ENCODE peak calls at places on chromosome 7, in ten cellular contexts. One of them, this sample, is unnamed. For H3K9me3, the result is how much of the 10 kb centered on the place peaks cover.

GRCh38 chr7:112707655-112708054 is 82.5 kb downstream of the TMEM168 start:
- DNase-seq in lung: no peak
- DNase-seq in PC-3: no peak
- DNase-seq in neuronal stem cell: no peak
- DNase-seq in H1: no peak
- DNase-seq in aorta: no peak
- DNase-seq in PC-9: no peak
- DNase-seq in MG63: no peak
- DNase-seq in right lobe of liver: no peak
- DNase-seq in RWPE2: no peak
- DNase-seq in this sample: no peak

GRCh38 chr7:78326870-78327269 is 528.3 kb downstream of the PHTF2 start:
- DNase-seq in PC-3: no peak
- DNase-seq in PC-9: no peak
- DNase-seq in aorta: no peak
- DNase-seq in lung: no peak
- DNase-seq in neuronal stem cell: no peak
- DNase-seq in RWPE2: no peak
- DNase-seq in right lobe of liver: no peak
- DNase-seq in H1: no peak
- DNase-seq in MG63: no peak
- DNase-seq in this sample: no peak

GRCh38 chr7:20642171-20642570 is 26.7 kb downstream of the ABCB5 start:
- DNase-seq in MG63: no peak
- DNase-seq in aorta: no peak
- DNase-seq in neuronal stem cell: no peak
- DNase-seq in PC-9: no peak
- DNase-seq in H1: no peak
- DNase-seq in RWPE2: no peak
- DNase-seq in PC-3: no peak
- DNase-seq in right lobe of liver: no peak
- DNase-seq in lung: no peak
- DNase-seq in this sample: no peak

GRCh38 chr7:123747620-123748141 is 1.1 kb downstream of the WASL start:
- DNase-seq in neuronal stem cell: peak
- DNase-seq in lung: peak
- DNase-seq in MG63: peak
- DNase-seq in RWPE2: peak
- DNase-seq in aorta: no peak
- DNase-seq in PC-3: peak
- DNase-seq in H1: peak
- DNase-seq in right lobe of liver: peak
- DNase-seq in PC-9: peak
- DNase-seq in this sample: peak

GRCh38 chr7:150368884-150369739 is 490 bp downstream of the REPIN1 start:
- DNase-seq in RWPE2: no peak
- DNase-seq in PC-3: peak
- DNase-seq in right lobe of liver: peak
- DNase-seq in H1: peak
- DNase-seq in aorta: peak
- DNase-seq in MG63: peak
- DNase-seq in neuronal stem cell: peak
- DNase-seq in PC-9: peak
- DNase-seq in lung: peak
- DNase-seq in this sample: peak

GRCh38 chr7:127447326-127447945 is 54.9 kb upstream of the ZNF800 start:
- DNase-seq in aorta: no peak
- DNase-seq in neuronal stem cell: no peak
- DNase-seq in MG63: peak
- DNase-seq in RWPE2: no peak
- DNase-seq in lung: no peak
- DNase-seq in H1: peak
- DNase-seq in PC-9: peak
- DNase-seq in right lobe of liver: no peak
- DNase-seq in PC-3: peak
- DNase-seq in this sample: peak

GRCh38 chr7:100209493-100209892 is 10.3 kb upstream of the PVRIG start:
- DNase-seq in MG63: no peak
- DNase-seq in PC-3: no peak
- DNase-seq in H1: no peak
- DNase-seq in RWPE2: no peak
- DNase-seq in aorta: no peak
- DNase-seq in PC-9: no peak
- DNase-seq in lung: no peak
- DNase-seq in neuronal stem cell: no peak
- DNase-seq in right lobe of liver: no peak
- DNase-seq in this sample: no peak

GRCh38 chr7:32336726-32337125 is 153.5 kb downstream of the LSM5 start:
- DNase-seq in MG63: no peak
- DNase-seq in lung: no peak
- DNase-seq in H1: no peak
- DNase-seq in PC-3: peak
- DNase-seq in PC-9: no peak
- DNase-seq in neuronal stem cell: no peak
- DNase-seq in right lobe of liver: no peak
- DNase-seq in aorta: no peak
- DNase-seq in RWPE2: no peak
- DNase-seq in this sample: no peak

GRCh38 chr7:158368449-158368848 is 219.2 kb downstream of the PTPRN2 start:
- DNase-seq in right lobe of liver: no peak
- DNase-seq in PC-9: no peak
- DNase-seq in aorta: peak
- DNase-seq in H1: no peak
- DNase-seq in lung: no peak
- DNase-seq in MG63: no peak
- DNase-seq in PC-3: no peak
- DNase-seq in neuronal stem cell: no peak
- DNase-seq in RWPE2: no peak
- DNase-seq in this sample: no peak

GRCh38 chr7:158371856-158372255 is 215.8 kb downstream of the PTPRN2 start:
- DNase-seq in right lobe of liver: no peak
- DNase-seq in PC-3: no peak
- DNase-seq in MG63: no peak
- DNase-seq in lung: no peak
- DNase-seq in H1: no peak
- DNase-seq in neuronal stem cell: no peak
- DNase-seq in RWPE2: no peak
- DNase-seq in aorta: peak
- DNase-seq in PC-9: no peak
- DNase-seq in this sample: no peak

GRCh38 chr7:158369290-158369689 is 218.3 kb downstream of the PTPRN2 start:
- DNase-seq in neuronal stem cell: no peak
- DNase-seq in lung: no peak
- DNase-seq in RWPE2: no peak
- DNase-seq in H1: no peak
- DNase-seq in aorta: peak
- DNase-seq in PC-3: no peak
- DNase-seq in right lobe of liver: no peak
- DNase-seq in MG63: no peak
- DNase-seq in PC-9: no peak
- DNase-seq in this sample: no peak

GRCh38 chr7:158367634-158367982 is 220.0 kb downstream of the PTPRN2 start:
- DNase-seq in MG63: no peak
- DNase-seq in neuronal stem cell: no peak
- DNase-seq in H1: no peak
- DNase-seq in lung: no peak
- DNase-seq in PC-3: no peak
- DNase-seq in PC-9: no peak
- DNase-seq in right lobe of liver: no peak
- DNase-seq in aorta: no peak
- DNase-seq in RWPE2: no peak
- DNase-seq in this sample: no peak

GRCh38 chr7:158369866-158370265 is 217.8 kb downstream of the PTPRN2 start:
- DNase-seq in MG63: no peak
- DNase-seq in aorta: peak
- DNase-seq in neuronal stem cell: no peak
- DNase-seq in lung: no peak
- DNase-seq in RWPE2: no peak
- DNase-seq in PC-3: no peak
- DNase-seq in H1: no peak
- DNase-seq in PC-9: no peak
- DNase-seq in right lobe of liver: no peak
- DNase-seq in this sample: peak
- H3K9me3 ChIP-seq in MG63: under half
- H3K9me3 ChIP-seq in aorta: under half
- H3K9me3 ChIP-seq in neuronal stem cell: under half
- H3K9me3 ChIP-seq in lung: under half
- H3K9me3 ChIP-seq in RWPE2: under half
- H3K9me3 ChIP-seq in PC-3: under half
- H3K9me3 ChIP-seq in H1: under half
- H3K9me3 ChIP-seq in PC-9: under half
- H3K9me3 ChIP-seq in right lobe of liver: under half
- H3K9me3 ChIP-seq in this sample: under half

GRCh38 chr7:157527686-157528085 is 190.9 kb downstream of the DNAJB6 start:
- DNase-seq in right lobe of liver: no peak
- DNase-seq in aorta: peak
- DNase-seq in RWPE2: peak
- DNase-seq in MG63: no peak
- DNase-seq in PC-9: no peak
- DNase-seq in lung: no peak
- DNase-seq in H1: peak
- DNase-seq in PC-3: no peak
- DNase-seq in neuronal stem cell: no peak
- DNase-seq in this sample: peak

GRCh38 chr7:157527235-157527634 is 190.4 kb downstream of the DNAJB6 start:
- DNase-seq in neuronal stem cell: no peak
- DNase-seq in MG63: no peak
- DNase-seq in lung: no peak
- DNase-seq in right lobe of liver: no peak
- DNase-seq in RWPE2: no peak
- DNase-seq in aorta: peak
- DNase-seq in H1: peak
- DNase-seq in PC-3: no peak
- DNase-seq in PC-9: no peak
- DNase-seq in this sample: no peak

GRCh38 chr7:157528785-157529341 is 192.1 kb downstream of the DNAJB6 start:
- DNase-seq in RWPE2: peak
- DNase-seq in aorta: peak
- DNase-seq in right lobe of liver: no peak
- DNase-seq in lung: no peak
- DNase-seq in neuronal stem cell: no peak
- DNase-seq in PC-9: no peak
- DNase-seq in MG63: no peak
- DNase-seq in H1: no peak
- DNase-seq in PC-3: no peak
- DNase-seq in this sample: peak

GRCh38 chr7:157529768-157530560 is 193.2 kb downstream of the DNAJB6 start:
- DNase-seq in neuronal stem cell: no peak
- DNase-seq in lung: no peak
- DNase-seq in aorta: peak
- DNase-seq in H1: peak
- DNase-seq in MG63: no peak
- DNase-seq in PC-3: no peak
- DNase-seq in RWPE2: peak
- DNase-seq in right lobe of liver: no peak
- DNase-seq in PC-9: no peak
- DNase-seq in this sample: no peak

DNA sequence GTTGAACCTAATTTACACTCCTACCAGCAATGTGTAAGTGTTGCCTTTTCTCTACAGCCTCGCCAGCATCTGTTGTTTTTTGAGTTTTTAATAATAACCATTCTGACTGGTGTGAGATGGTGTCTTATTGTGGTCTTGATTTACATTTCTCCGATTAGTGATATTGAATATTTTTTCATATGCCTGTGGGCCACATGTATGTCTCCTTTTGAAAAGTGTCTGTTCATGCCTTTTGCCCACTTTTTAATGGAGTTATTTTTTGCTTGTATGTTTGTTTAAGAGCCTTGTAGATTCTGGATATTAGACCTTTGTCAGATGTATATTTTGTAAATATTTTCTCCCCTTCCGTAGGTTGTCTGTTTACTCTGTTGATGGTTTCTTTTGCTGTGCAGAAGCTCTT is 195.3 kb downstream of the DNAJB6 start:
- DNase-seq in MG63: no peak
- DNase-seq in right lobe of liver: no peak
- DNase-seq in RWPE2: no peak
- DNase-seq in H1: no peak
- DNase-seq in lung: no peak
- DNase-seq in PC-9: no peak
- DNase-seq in PC-3: no peak
- DNase-seq in aorta: no peak
- DNase-seq in neuronal stem cell: no peak
- DNase-seq in this sample: no peak
- H3K9me3 ChIP-seq in MG63: under half
- H3K9me3 ChIP-seq in right lobe of liver: under half
- H3K9me3 ChIP-seq in RWPE2: under half
- H3K9me3 ChIP-seq in H1: under half
- H3K9me3 ChIP-seq in lung: under half
- H3K9me3 ChIP-seq in PC-9: under half
- H3K9me3 ChIP-seq in PC-3: under half
- H3K9me3 ChIP-seq in aorta: under half
- H3K9me3 ChIP-seq in neuronal stem cell: under half
- H3K9me3 ChIP-seq in this sample: under half

GRCh38 chr7:65471587-65471986 is 97.9 kb downstream of the ZNF92 start:
- DNase-seq in neuronal stem cell: no peak
- DNase-seq in PC-9: no peak
- DNase-seq in RWPE2: no peak
- DNase-seq in lung: no peak
- DNase-seq in PC-3: no peak
- DNase-seq in H1: no peak
- DNase-seq in right lobe of liver: no peak
- DNase-seq in MG63: no peak
- DNase-seq in aorta: no peak
- DNase-seq in this sample: no peak

GRCh38 chr7:65477326-65477725 is 103.7 kb downstream of the ZNF92 start:
- DNase-seq in MG63: peak
- DNase-seq in RWPE2: no peak
- DNase-seq in neuronal stem cell: no peak
- DNase-seq in H1: peak
- DNase-seq in right lobe of liver: no peak
- DNase-seq in PC-3: peak
- DNase-seq in aorta: no peak
- DNase-seq in PC-9: no peak
- DNase-seq in lung: no peak
- DNase-seq in this sample: no peak

GRCh38 chr7:65475040-65475726 is 101.5 kb downstream of the ZNF92 start:
- DNase-seq in lung: no peak
- DNase-seq in right lobe of liver: no peak
- DNase-seq in H1: no peak
- DNase-seq in aorta: no peak
- DNase-seq in RWPE2: no peak
- DNase-seq in neuronal stem cell: no peak
- DNase-seq in PC-9: no peak
- DNase-seq in MG63: no peak
- DNase-seq in PC-3: no peak
- DNase-seq in this sample: no peak

GRCh38 chr7:65475734-65476319 is 102.2 kb downstream of the ZNF92 start:
- DNase-seq in neuronal stem cell: no peak
- DNase-seq in RWPE2: no peak
- DNase-seq in aorta: no peak
- DNase-seq in lung: no peak
- DNase-seq in MG63: no peak
- DNase-seq in PC-3: peak
- DNase-seq in right lobe of liver: no peak
- DNase-seq in H1: no peak
- DNase-seq in PC-9: peak
- DNase-seq in this sample: peak
- H3K9me3 ChIP-seq in neuronal stem cell: under half
- H3K9me3 ChIP-seq in RWPE2: under half
- H3K9me3 ChIP-seq in aorta: under half
- H3K9me3 ChIP-seq in lung: under half
- H3K9me3 ChIP-seq in MG63: under half
- H3K9me3 ChIP-seq in PC-3: under half
- H3K9me3 ChIP-seq in right lobe of liver: under half
- H3K9me3 ChIP-seq in H1: under half
- H3K9me3 ChIP-seq in PC-9: under half
- H3K9me3 ChIP-seq in this sample: under half

DNA sequence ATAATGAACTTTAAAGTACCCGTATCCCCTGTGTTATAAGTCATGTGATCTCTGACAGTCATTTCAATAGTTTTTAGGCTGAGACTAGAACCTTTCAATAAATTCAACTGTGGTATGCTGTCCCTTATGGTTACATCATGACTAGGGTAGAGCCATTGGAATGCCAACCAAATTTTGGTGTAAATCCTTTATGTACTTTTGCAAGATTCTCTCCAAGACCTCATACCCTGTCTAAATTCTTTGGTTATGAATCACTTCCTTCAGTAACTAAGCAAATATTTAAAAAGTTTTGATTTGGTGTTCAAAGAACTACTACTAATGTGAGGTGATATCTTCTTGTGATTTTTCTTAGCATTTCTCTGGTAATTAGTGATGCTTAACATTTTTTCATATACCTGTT is 20.8 kb upstream of the OR6B1 start:
- DNase-seq in aorta: no peak
- DNase-seq in lung: no peak
- DNase-seq in H1: no peak
- DNase-seq in PC-3: peak
- DNase-seq in neuronal stem cell: no peak
- DNase-seq in MG63: no peak
- DNase-seq in RWPE2: no peak
- DNase-seq in PC-9: peak
- DNase-seq in right lobe of liver: no peak
- DNase-seq in this sample: no peak
- H3K9me3 ChIP-seq in aorta: under half
- H3K9me3 ChIP-seq in lung: under half
- H3K9me3 ChIP-seq in H1: under half
- H3K9me3 ChIP-seq in PC-3: under half
- H3K9me3 ChIP-seq in neuronal stem cell: under half
- H3K9me3 ChIP-seq in MG63: under half
- H3K9me3 ChIP-seq in RWPE2: under half
- H3K9me3 ChIP-seq in PC-9: under half
- H3K9me3 ChIP-seq in right lobe of liver: under half
- H3K9me3 ChIP-seq in this sample: under half